ENCODE peak calls at places on chromosomes 2 and 18, in nine cellular contexts. N is OCI-LY7, M is Calu3, P is DND-41, X is left ventricle myocardium inferior, Z is HFF-Myc, T is transverse colon, G is fibroblast of pulmonary artery, S is B cell. U is an unnamed sample.

GRCh38 chr2:236209535-236209934 is 41.3 kb upstream of the GBX2 start:
- DNase-seq in N (no peak), M (no peak), P (no peak), X (no peak), Z (no peak), T (no peak), G (peak), S (no peak), U (no peak)

GRCh38 chr2:43110442-43110871 is 115.9 kb downstream of the ZFP36L2 start:
- DNase-seq in N (no peak), M (peak), P (no peak), X (peak), Z (no peak), T (no peak), G (peak), S (no peak), U (no peak)

GRCh38 chr2:105775809-105776559 is 31.3 kb downstream of the NCK2 start:
- DNase-seq in N (peak), M (no peak), P (peak), X (no peak), Z (peak), T (peak), G (no peak), S (peak), U (no peak)

GRCh38 chr18:53380063-53380639 is 844.3 kb downstream of the MBD2 start:
- DNase-seq in N (peak), M (peak), P (no peak), X (no peak), Z (peak), T (no peak), G (peak), S (peak), U (no peak)

GRCh38 chr2:85710687-85711577 is 16.8 kb downstream of the GNLY start:
- DNase-seq in N (no peak), M (no peak), P (no peak), X (peak), Z (no peak), T (peak), G (peak), S (no peak), U (no peak)

GRCh38 chr18:46536215-46536874 is 120.7 kb downstream of the LOXHD1 start:
- DNase-seq in N (no peak), M (peak), P (no peak), X (no peak), Z (no peak), T (no peak), G (no peak), S (no peak), U (no peak)

GRCh38 chr18:28086530-28087172 is 90.3 kb downstream of the CDH2 start:
- DNase-seq in N (no peak), M (no peak), P (no peak), X (no peak), Z (no peak), T (no peak), G (peak), S (no peak), U (no peak)

GRCh38 chr2:207873794-207874193 is 104.1 kb upstream of the FZD5 start:
- DNase-seq in N (no peak), M (no peak), P (no peak), X (no peak), Z (no peak), T (no peak), G (no peak), S (no peak), U (no peak)

GRCh38 chr18:57423821-57424220 is 11.4 kb upstream of the ONECUT2 start:
- DNase-seq in N (no peak), M (no peak), P (no peak), X (no peak), Z (no peak), T (no peak), G (no peak), S (no peak), U (no peak)

GRCh38 chr2:64017811-64018714 is 1.2 kb downstream of the VPS54 start:
- DNase-seq in N (peak), M (no peak), P (peak), X (no peak), Z (no peak), T (peak), G (peak), S (peak), U (no peak)

GRCh38 chr2:62304429-62305417 is 108.8 kb downstream of the B3GNT2 start:
- DNase-seq in N (peak), M (peak), P (peak), X (peak), Z (peak), T (peak), G (peak), S (peak), U (peak)

GRCh38 chr18:12886498-12887126 is 2.6 kb upstream of the PTPN2 start:
- DNase-seq in N (peak), M (peak), P (no peak), X (no peak), Z (no peak), T (no peak), G (peak), S (peak), U (no peak)

GRCh38 chr18:22921762-22922161 is 11.4 kb upstream of the RBBP8 start:
- DNase-seq in N (no peak), M (no peak), P (no peak), X (no peak), Z (no peak), T (no peak), G (no peak), S (no peak), U (no peak)

GRCh38 chr2:241820625-241821384 is 11.8 kb downstream of the NEU4 start:
- DNase-seq in N (no peak), M (no peak), P (no peak), X (no peak), Z (no peak), T (peak), G (no peak), S (no peak), U (peak)

GRCh38 chr18:79339094-79339908 is 56.4 kb upstream of the NFATC1 start:
- DNase-seq in N (no peak), M (no peak), P (no peak), X (no peak), Z (no peak), T (no peak), G (no peak), S (no peak), U (no peak)

GRCh38 chr2:127293386-127293757 is 572 bp downstream of the ERCC3 start:
- DNase-seq in N (no peak), M (no peak), P (peak), X (no peak), Z (no peak), T (no peak), G (no peak), S (no peak), U (no peak)

GRCh38 chr18:57480724-57481123 is 45.5 kb downstream of the ONECUT2 start:
- DNase-seq in N (no peak), M (no peak), P (no peak), X (no peak), Z (no peak), T (no peak), G (no peak), S (no peak), U (no peak)

GRCh38 chr2:204909791-204910190 is 364.5 kb downstream of the PARD3B start:
- DNase-seq in N (no peak), M (no peak), P (no peak), X (no peak), Z (no peak), T (no peak), G (no peak), S (no peak), U (no peak)

GRCh38 chr2:102208774-102209173 is 22.0 kb downstream of the IL1RL2 start:
- DNase-seq in N (no peak), M (no peak), P (no peak), X (no peak), Z (no peak), T (no peak), G (no peak), S (no peak), U (no peak)

DNA sequence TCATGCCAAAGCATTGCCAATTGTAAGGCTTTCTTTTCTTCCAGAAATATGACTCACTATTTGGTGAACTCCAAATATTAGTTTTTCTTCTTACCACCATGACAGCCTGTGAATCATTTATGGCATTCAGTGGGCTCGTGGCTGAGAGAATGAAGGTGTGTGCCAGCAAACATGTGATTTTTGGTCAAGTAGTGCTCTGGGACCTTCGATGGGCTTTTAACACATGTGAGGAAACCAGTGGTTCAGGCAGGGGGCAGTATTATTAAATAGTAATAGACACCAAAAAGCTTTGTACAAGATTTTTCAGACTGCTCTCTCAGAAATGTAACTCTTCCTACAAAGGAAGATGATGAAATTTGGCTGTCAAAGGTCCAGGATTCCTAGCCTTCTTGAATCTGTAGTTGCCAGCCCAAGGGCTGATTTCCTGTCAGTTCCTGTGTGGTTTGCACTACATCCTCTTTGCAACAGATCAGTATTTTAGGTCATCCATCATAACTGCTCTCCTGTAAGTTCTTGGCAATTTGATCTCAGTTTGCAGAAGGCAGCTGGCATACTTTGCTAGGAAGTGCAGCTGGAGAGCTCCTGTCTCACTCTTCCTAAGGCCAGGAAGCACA is 64.3 kb downstream of the BABAM2 start:
- DNase-seq in N (peak), M (peak), P (peak), X (no peak), Z (peak), T (peak), G (peak), S (peak), U (no peak)
- TF ChIP-seq CTCF in N (peak), M (no peak), P (peak), X (peak), Z (peak), T (no peak), G (peak), S (no peak), U (no peak)

GRCh38 chr2:192190474-192190873 is 4.3 kb downstream of the TMEFF2 start:
- DNase-seq in N (peak), M (no peak), P (no peak), X (no peak), Z (no peak), T (no peak), G (peak), S (peak), U (no peak)
- TF ChIP-seq CTCF in N (peak), M (peak), P (peak), X (peak), Z (peak), T (peak), G (peak), S (peak), U (no peak)

GRCh38 chr2:24613154-24613814 is 122.2 kb downstream of the NCOA1 start:
- DNase-seq in N (peak), M (peak), P (peak), X (no peak), Z (peak), T (no peak), G (peak), S (peak), U (peak)
- TF ChIP-seq CTCF in N (peak), M (peak), P (peak), X (peak), Z (peak), T (no peak), G (peak), S (no peak), U (peak)

DNA sequence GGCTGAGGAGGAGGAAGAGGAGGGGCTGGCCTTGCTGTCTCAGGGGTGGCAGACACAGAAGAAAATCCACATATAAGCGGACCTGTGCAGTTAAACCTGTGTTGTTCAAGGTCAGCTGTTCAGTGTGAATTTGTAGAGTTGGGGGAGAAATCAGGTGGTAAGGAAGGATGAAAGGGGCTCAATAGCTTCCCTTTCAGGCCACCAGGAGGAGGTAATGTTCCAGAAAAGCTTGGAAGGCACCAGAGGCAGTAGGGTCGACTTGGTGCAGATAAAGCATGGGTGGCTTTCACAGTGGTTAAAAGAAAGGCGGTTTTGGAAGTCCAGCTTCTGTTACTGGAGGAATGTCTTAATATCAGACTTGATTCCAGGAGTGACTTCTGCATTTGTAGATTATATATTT is 167.4 kb downstream of the THSD7B start:
- DNase-seq in N (peak), M (peak), P (peak), X (no peak), Z (no peak), T (no peak), G (no peak), S (no peak), U (no peak)
- TF ChIP-seq CTCF in N (peak), M (peak), P (peak), X (peak), Z (peak), T (no peak), G (peak), S (no peak), U (no peak)

DNA sequence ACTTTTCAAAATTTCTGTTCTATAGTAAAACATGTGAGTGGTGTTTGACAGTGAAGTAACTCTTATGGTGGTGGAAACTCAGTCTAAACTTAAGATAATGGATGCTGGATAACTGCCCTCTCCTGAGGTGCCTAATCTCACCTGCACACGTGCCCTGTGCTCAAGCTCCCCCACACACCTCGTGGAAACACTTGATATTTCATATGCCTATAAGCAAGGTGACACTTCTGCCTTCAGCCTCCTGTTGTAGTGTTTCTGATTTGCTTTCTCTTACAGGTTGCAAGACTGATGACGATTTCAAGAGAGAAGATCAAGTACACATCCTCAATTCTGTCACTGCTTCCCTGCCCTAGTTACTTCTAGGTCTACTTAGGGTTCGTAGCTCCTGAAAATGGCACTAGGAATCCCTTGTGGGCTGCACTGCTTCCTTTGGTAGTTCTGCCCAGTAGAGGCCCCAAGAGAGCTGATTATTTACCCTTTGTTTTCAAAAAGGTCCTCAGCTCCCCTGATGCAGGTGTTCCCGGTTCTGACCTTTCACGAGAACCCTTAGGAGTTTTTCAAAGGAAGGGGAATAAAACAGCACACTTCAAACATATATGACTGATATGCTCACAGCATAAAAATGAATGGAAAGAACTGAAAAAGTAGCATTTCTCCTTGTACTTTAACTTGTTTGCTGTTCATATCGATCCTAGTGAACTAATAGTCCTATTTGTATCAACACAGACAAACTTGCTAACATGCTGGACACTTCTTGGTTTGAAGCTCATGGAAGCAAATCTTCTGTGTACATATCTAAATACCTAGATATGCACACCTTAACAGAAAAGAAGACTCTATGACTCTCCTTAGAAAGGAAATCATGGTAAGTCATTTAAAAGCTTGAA is 6.7 kb downstream of the CAVIN2 start:
- DNase-seq in N (no peak), M (no peak), P (no peak), X (no peak), Z (no peak), T (no peak), G (no peak), S (no peak), U (no peak)
- TF ChIP-seq CTCF in N (no peak), M (no peak), P (no peak), X (peak), Z (peak), T (no peak), G (no peak), S (no peak), U (no peak)

DNA sequence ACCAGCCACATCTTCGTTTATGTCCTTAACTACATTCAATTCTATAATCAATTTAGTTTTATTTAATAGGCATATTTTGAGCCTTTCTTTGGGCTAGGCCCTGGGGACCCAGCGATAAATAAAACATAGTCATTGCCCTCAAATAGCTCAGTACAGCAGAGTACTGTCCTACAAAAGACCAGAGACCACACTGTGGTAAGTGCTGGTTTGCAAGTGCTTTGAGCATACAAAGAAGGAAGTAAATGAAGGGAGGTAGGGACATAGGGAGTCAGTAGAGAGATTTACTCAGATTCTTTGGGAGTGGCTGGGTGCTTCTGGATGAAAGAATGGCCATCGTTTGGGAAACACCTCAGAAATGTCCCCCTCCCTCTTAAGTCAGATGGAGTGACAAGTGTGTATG is 34.9 kb downstream of the MAPRE2 start:
- DNase-seq in N (no peak), M (no peak), P (no peak), X (no peak), Z (no peak), T (no peak), G (no peak), S (no peak), U (no peak)
- TF ChIP-seq CTCF in N (no peak), M (no peak), P (no peak), X (no peak), Z (no peak), T (no peak), G (no peak), S (no peak), U (no peak)

GRCh38 chr2:222707689-222708273 is 36.3 kb downstream of the MOGAT1 start:
- DNase-seq in N (no peak), M (peak), P (no peak), X (no peak), Z (no peak), T (no peak), G (peak), S (peak), U (no peak)
- TF ChIP-seq CTCF in N (no peak), M (no peak), P (no peak), X (no peak), Z (no peak), T (no peak), G (no peak), S (no peak), U (no peak)

DNA sequence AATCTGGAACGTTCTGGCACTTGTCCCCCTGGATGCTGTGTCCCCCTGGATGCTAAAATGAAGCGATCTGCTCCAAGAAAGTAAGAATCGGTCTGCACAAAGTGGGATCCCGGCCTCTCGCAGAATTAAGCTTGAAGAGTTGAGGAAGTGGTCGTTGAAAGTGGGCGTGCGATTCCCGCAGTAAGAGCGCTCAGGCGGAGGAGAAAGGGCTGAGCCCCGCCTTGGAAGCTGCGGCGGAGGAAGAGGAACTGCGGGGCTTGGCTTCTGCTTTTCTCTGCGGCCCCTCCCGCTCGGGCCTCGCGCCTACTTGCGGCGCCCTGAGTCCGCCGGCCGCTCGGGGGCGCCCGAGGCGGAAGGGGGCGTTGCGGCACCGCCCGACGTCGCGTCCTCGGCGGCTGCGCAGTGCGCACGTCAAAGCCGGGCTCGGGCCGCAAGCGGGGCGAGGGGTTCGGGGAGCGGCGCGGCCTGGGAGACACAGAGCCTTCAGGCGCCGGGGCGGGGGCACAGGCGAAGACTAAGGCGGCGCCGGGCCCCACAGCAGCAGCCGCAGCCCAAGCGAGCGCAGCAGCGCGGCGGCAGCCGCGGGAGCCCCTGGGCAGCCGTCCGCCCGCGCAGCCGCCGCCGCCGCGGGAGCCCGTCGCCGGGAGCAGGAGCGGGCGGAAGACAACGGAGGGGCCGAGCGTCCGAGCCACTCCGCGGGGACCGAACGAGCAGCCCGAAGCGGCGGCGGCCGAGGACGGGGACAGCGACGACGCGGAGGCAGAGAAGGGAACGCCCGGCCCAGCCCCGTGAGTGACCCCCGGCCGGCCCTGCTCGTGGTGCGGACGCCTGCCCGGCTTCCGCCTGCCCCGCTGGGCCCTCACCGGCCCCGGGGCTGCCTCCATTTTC is at the start of gene CAB39:
- DNase-seq in N (peak), M (peak), P (peak), X (peak), Z (peak), T (peak), G (peak), S (peak), U (peak)
- TF ChIP-seq CTCF in N (peak), M (peak), P (peak), X (peak), Z (peak), T (peak), G (peak), S (peak), U (peak)

GRCh38 chr2:135870571-135870970 is 5.7 kb downstream of the MCM6 start:
- DNase-seq in N (no peak), M (no peak), P (no peak), X (no peak), Z (no peak), T (no peak), G (no peak), S (no peak), U (no peak)

GRCh38 chr2:135874966-135875365 is 1.3 kb downstream of the MCM6 start:
- DNase-seq in N (no peak), M (no peak), P (no peak), X (no peak), Z (no peak), T (no peak), G (no peak), S (no peak), U (no peak)

GRCh38 chr2:135875491-135876065 is 665 bp downstream of the MCM6 start:
- DNase-seq in N (peak), M (peak), P (peak), X (peak), Z (no peak), T (peak), G (peak), S (peak), U (peak)

DNA sequence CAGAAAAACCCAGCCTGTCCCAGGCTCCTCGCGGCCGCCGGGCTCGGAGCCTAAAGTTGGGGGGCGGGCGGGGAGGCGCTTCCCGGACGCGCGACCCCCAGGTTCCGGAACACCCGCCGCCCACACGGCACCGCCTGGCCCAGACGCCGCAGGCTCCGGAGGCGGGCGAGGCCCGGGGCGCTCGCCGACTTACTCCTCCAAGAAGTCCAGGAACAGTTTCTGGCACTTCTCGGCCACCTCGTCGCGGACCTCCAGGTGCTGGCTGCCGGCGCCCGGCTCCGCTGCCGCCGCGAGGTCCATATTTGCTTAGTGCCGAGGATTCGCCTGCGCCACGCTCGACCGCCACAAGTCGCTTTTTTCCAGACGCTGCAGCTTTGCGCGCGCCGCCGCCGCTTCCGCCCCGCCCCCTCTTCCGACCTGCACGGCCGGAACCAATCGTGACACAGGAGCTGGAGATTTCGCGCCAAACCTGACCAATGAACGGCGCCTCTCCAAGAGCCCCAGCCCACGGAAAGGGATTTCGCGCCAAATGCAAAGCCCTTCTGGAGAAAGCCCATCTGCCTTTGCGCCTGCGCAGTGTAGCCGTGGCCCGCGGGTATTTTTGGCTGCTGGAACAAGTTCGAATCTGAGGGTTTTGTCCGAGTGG is at the start of gene MCM6:
- DNase-seq in N (peak), M (peak), P (peak), X (peak), Z (peak), T (peak), G (peak), S (peak), U (peak)
- TF ChIP-seq CTCF in N (peak), M (no peak), P (peak), X (peak), Z (no peak), T (peak), G (no peak), S (no peak), U (no peak)

U was measured in natural killer cell.